ENCODE peak calls at places on chromosomes 2 and 18, in seven cellular contexts. M, B, S, G, A, E and T are unnamed samples.

GRCh38 chr2:172040311-172040710 is 40.6 kb downstream of the METAP1D start:
- DNase-seq in M (no peak), B (no peak), S (no peak), G (no peak), A (no peak), E (no peak), T (no peak)

GRCh38 chr2:202681688-202682205 is 47.0 kb downstream of the FAM117B start:
- DNase-seq in M (peak; percentile 23), B (no peak), S (no peak), G (no peak), A (no peak), E (no peak), T (no peak)

GRCh38 chr2:166926657-166927056 is 38.4 kb downstream of the XIRP2 start:
- DNase-seq in M (no peak), B (no peak), S (no peak), G (no peak), A (no peak), E (no peak), T (no peak)

GRCh38 chr2:80852808-80853139 is 548.2 kb upstream of the LRRTM1 start:
- DNase-seq in M (no peak), B (no peak), S (no peak), G (no peak), A (no peak), E (no peak), T (no peak)

GRCh38 chr18:39527465-39527864 is 1961.9 kb upstream of the CELF4 start:
- DNase-seq in M (no peak), B (no peak), S (no peak), G (no peak), A (no peak), E (no peak), T (no peak)

GRCh38 chr18:57446322-57446721 is 11.1 kb downstream of the ONECUT2 start:
- DNase-seq in M (no peak), B (no peak), S (no peak), G (no peak), A (no peak), E (no peak), T (no peak)

GRCh38 chr18:41906528-41907256 is 48.3 kb upstream of the PIK3C3 start:
- DNase-seq in M (no peak), B (peak; percentile 47), S (no peak), G (peak; percentile 51), A (peak; percentile 52), E (no peak), T (no peak)

GRCh38 chr18:27860701-27861107 is 316.2 kb downstream of the CDH2 start:
- DNase-seq in M (no peak), B (no peak), S (no peak), G (no peak), A (no peak), E (no peak), T (no peak)

GRCh38 chr2:64842030-64842429 is 147.2 kb upstream of the SLC1A4 start:
- DNase-seq in M (no peak), B (no peak), S (no peak), G (no peak), A (no peak), E (no peak), T (no peak)

GRCh38 chr18:74515620-74516231 is 18.6 kb upstream of the CNDP1 start:
- DNase-seq in M (no peak), B (no peak), S (no peak), G (no peak), A (no peak), E (peak; percentile 51), T (no peak)

GRCh38 chr2:18078206-18078605 is 199.7 kb downstream of the KCNS3 start:
- DNase-seq in M (no peak), B (no peak), S (no peak), G (no peak), A (no peak), E (no peak), T (no peak)

GRCh38 chr2:226023383-226023782 is 623.9 kb downstream of the NYAP2 start:
- DNase-seq in M (no peak), B (no peak), S (no peak), G (peak; percentile 2), A (no peak), E (no peak), T (no peak)

GRCh38 chr18:6938003-6938402 is 179.6 kb downstream of the LAMA1 start:
- DNase-seq in M (no peak), B (no peak), S (no peak), G (no peak), A (no peak), E (no peak), T (no peak)

GRCh38 chr18:13541621-13542519 is 184.5 kb downstream of the FAM210A start:
- DNase-seq in M (peak; percentile 84), B (no peak), S (no peak), G (no peak), A (no peak), E (no peak), T (no peak)

GRCh38 chr2:218896501-218897393 is 16.1 kb downstream of the WNT10A start:
- DNase-seq in M (peak; percentile 25), B (no peak), S (no peak), G (peak; percentile 74), A (peak; percentile 96), E (no peak), T (no peak)

GRCh38 chr2:160741271-160741670 is 247.7 kb upstream of the RBMS1 start:
- DNase-seq in M (no peak), B (no peak), S (no peak), G (no peak), A (no peak), E (no peak), T (no peak)

GRCh38 chr2:160736148-160736547 is 242.5 kb upstream of the RBMS1 start:
- DNase-seq in M (no peak), B (no peak), S (no peak), G (no peak), A (no peak), E (no peak), T (no peak)

GRCh38 chr2:160735696-160736095 is 242.1 kb upstream of the RBMS1 start:
- DNase-seq in M (no peak), B (no peak), S (no peak), G (no peak), A (no peak), E (no peak), T (no peak)

GRCh38 chr2:160737247-160737646 is 243.6 kb upstream of the RBMS1 start:
- DNase-seq in M (no peak), B (peak; percentile 58), S (no peak), G (no peak), A (no peak), E (no peak), T (no peak)

DNA sequence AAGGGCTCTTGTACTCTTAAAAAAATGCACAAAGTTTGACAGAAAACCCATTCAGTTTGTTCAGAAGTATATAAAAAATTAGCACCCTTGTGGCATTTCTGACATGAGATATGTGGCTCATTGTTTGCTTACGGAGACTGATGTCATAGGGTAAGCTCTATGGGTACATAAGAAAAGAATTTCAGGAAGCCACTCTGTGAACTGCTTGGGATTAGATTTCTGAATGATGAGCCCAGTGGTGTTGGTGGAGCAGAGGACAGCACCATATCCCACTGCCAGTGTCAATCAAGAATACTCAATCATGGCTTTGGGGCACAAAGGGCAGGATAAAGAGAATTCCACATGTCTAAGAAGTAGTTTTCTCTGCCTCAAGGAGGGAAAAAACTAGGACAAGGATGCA is 243.0 kb upstream of the RBMS1 start:
- DNase-seq in M (no peak), B (peak; percentile 64), S (no peak), G (no peak), A (no peak), E (no peak), T (no peak)
- H3K27ac ChIP-seq in M (no peak overlapping the region), B (peak overlapping the region; percentile 32), S (no peak overlapping the region), G (no peak overlapping the region), A (no peak overlapping the region), E (no peak overlapping the region), T (peak overlapping the region; percentile 47)

GRCh38 chr2:136257893-136258292 is 139.9 kb upstream of the CXCR4 start:
- DNase-seq in M (no peak), B (no peak), S (no peak), G (peak; percentile 56), A (no peak), E (no peak), T (no peak)

GRCh38 chr2:136254681-136255080 is 136.7 kb upstream of the CXCR4 start:
- DNase-seq in M (no peak), B (no peak), S (no peak), G (no peak), A (no peak), E (no peak), T (no peak)

GRCh38 chr2:136255648-136256461 is 137.9 kb upstream of the CXCR4 start:
- DNase-seq in M (no peak), B (no peak), S (no peak), G (no peak), A (no peak), E (no peak), T (no peak)

GRCh38 chr2:136253288-136254004 is 135.5 kb upstream of the CXCR4 start:
- DNase-seq in M (no peak), B (no peak), S (peak; percentile 55), G (no peak), A (no peak), E (peak; percentile 84), T (no peak)

GRCh38 chr2:136255127-136255526 is 137.2 kb upstream of the CXCR4 start:
- DNase-seq in M (no peak), B (no peak), S (no peak), G (no peak), A (no peak), E (no peak), T (no peak)
- H3K27ac ChIP-seq in M (no peak overlapping the region), B (no peak overlapping the region), S (no peak overlapping the region), G (no peak overlapping the region), A (no peak overlapping the region), E (peak overlapping the region; percentile 82), T (no peak overlapping the region)

DNA sequence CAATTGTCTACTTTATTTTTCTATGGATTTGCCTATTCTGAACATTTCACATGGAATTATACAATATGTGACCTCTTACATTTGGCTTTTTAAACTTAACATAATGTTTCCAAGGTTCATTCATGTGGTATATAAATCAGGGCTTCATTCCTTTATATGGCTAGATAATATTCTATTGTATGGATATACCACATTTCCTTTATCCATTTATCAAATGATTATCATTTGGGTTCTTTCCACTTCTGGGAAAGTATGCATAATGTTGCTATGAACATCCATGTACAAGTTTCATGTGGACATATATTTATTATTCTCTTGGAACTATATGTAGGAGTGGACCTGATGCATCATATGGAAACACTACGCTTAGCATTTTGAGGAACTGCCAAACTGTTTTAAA is 99.7 kb upstream of the NCKAP5 start:
- DNase-seq in M (no peak), B (no peak), S (no peak), G (no peak), A (no peak), E (no peak), T (no peak)
- H3K27ac ChIP-seq in M (no peak overlapping the region), B (no peak overlapping the region), S (no peak overlapping the region), G (peak overlapping the region; percentile 63), A (no peak overlapping the region), E (no peak overlapping the region), T (no peak overlapping the region)

DNA sequence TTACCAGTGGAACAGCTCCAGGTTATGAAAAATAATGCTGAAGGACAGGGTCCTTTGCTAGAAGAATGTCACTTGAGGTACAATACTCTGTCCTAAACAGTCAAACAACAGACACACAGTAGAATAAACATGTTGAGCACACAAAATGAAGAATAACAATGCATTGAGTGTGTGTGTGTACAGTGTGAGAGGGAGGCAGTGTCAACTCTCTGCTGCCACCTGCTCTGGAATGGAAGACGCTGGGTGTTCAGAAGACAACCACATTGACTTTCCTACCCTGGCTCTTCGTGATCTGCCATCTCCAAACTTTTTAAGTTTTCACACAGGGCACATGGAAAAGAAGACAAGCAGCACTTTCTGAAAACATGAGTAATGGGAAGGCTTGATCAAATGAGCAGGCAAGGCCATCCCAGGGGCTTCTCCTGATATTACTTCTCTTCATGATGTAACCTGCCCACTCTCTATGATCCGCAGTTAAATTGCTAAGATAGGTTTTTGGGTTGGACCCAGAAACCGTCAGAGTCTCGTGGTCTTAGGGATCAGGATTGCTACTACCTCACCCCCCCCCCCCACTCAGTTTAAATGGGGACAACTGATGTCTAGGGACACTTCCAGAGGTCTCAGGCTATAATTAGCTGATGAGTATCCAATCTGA is 533.2 kb upstream of the TNP1 start:
- DNase-seq in M (no peak), B (no peak), S (peak; percentile 38), G (no peak), A (no peak), E (no peak), T (no peak)
- H3K27ac ChIP-seq in M (no peak overlapping the region), B (no peak overlapping the region), S (peak overlapping the region; percentile 68), G (no peak overlapping the region), A (no peak overlapping the region), E (no peak overlapping the region), T (peak overlapping the region; percentile 85)